ENCODE peak calls at places on chromosomes 13 and 19, in nine cellular contexts. C, B, I, Q, A, O, H, Z and T are unnamed samples.

GRCh38 chr19:38224014-38224862 is at the start of gene DPF1:
- DNase-seq in C (peak; percentile 92), B (peak; percentile 76), I (peak; percentile 62), Q (no peak), A (peak; percentile 27), O (no peak), H (peak; percentile 94), Z (peak; percentile 55), T (peak; percentile 91)

GRCh38 chr19:19546751-19547162 is 8.7 kb downstream of the CILP2 start:
- DNase-seq in C (no peak), B (no peak), I (peak; percentile 79), Q (no peak), A (no peak), O (no peak), H (no peak), Z (no peak), T (no peak)

GRCh38 chr13:68304287-68304893 is 1074.3 kb upstream of the PCDH9 start:
- DNase-seq in C (peak; percentile 51), B (peak; percentile 39), I (no peak), Q (no peak), A (no peak), O (no peak), H (peak; percentile 54), Z (peak; percentile 46), T (no peak)

GRCh38 chr19:4081441-4082129 is 14.9 kb upstream of the ZBTB7A start:
- DNase-seq in C (no peak), B (no peak), I (no peak), Q (peak; percentile 54), A (no peak), O (no peak), H (peak; percentile 40), Z (peak; percentile 44), T (no peak)

GRCh38 chr13:31909889-31910551 is 121.6 kb upstream of the FRY start:
- DNase-seq in C (peak; percentile 69), B (peak; percentile 81), I (peak; percentile 39), Q (peak; percentile 62), A (peak; percentile 69), O (peak; percentile 20), H (peak; percentile 82), Z (peak; percentile 84), T (peak; percentile 54)

GRCh38 chr19:37698216-37698615 is 21.3 kb downstream of the ZNF607 start:
- DNase-seq in C (no peak), B (no peak), I (no peak), Q (no peak), A (no peak), O (no peak), H (no peak), Z (no peak), T (no peak)

GRCh38 chr19:2663920-2664571 is 38.4 kb downstream of the GNG7 start:
- DNase-seq in C (peak; percentile 68), B (peak; percentile 27), I (peak; percentile 91), Q (no peak), A (peak; percentile 20), O (no peak), H (no peak), Z (no peak), T (no peak)

GRCh38 chr13:97280478-97280877 is 58.3 kb downstream of the MBNL2 start:
- DNase-seq in C (no peak), B (no peak), I (no peak), Q (no peak), A (no peak), O (no peak), H (no peak), Z (no peak), T (peak; percentile 39)

GRCh38 chr19:3175761-3176714 is 2.5 kb upstream of the S1PR4 start:
- DNase-seq in C (no peak), B (no peak), I (no peak), Q (peak; percentile 89), A (peak; percentile 37), O (no peak), H (no peak), Z (peak; percentile 64), T (peak; percentile 53)

GRCh38 chr19:15954820-15955219 is 6.0 kb downstream of the OR10H4 start:
- DNase-seq in C (no peak), B (no peak), I (no peak), Q (no peak), A (no peak), O (no peak), H (no peak), Z (no peak), T (no peak)

GRCh38 chr19:40610396-40611064 is 9.4 kb downstream of the LTBP4 start:
- DNase-seq in C (no peak), B (no peak), I (peak; percentile 84), Q (peak; percentile 77), A (peak; percentile 78), O (peak; percentile 72), H (peak; percentile 42), Z (no peak), T (no peak)

GRCh38 chr19:49243726-49244125 is 81.3 kb downstream of the SLC6A16 start:
- DNase-seq in C (no peak), B (no peak), I (no peak), Q (no peak), A (no peak), O (no peak), H (no peak), Z (no peak), T (no peak)

GRCh38 chr13:60210510-60211065 is 46.9 kb upstream of the DIAPH3 start:
- DNase-seq in C (no peak), B (no peak), I (no peak), Q (no peak), A (no peak), O (no peak), H (no peak), Z (no peak), T (no peak)

GRCh38 chr19:10074153-10074552 is 12.0 kb upstream of the SHFL start:
- DNase-seq in C (no peak), B (peak; percentile 85), I (no peak), Q (peak; percentile 28), A (no peak), O (peak; percentile 41), H (peak; percentile 68), Z (peak; percentile 50), T (peak; percentile 14)

GRCh38 chr13:97116754-97117153 is 105.4 kb upstream of the MBNL2 start:
- DNase-seq in C (peak; percentile 33), B (no peak), I (no peak), Q (no peak), A (peak; percentile 40), O (no peak), H (peak; percentile 27), Z (peak; percentile 77), T (peak; percentile 66)

GRCh38 chr13:62829476-62829875 is 1413.8 kb upstream of the PCDH20 start:
- DNase-seq in C (no peak), B (no peak), I (no peak), Q (no peak), A (no peak), O (no peak), H (no peak), Z (no peak), T (no peak)

GRCh38 chr13:107497661-107498060 is 717.7 kb downstream of the LIG4 start:
- DNase-seq in C (no peak), B (no peak), I (no peak), Q (no peak), A (no peak), O (no peak), H (no peak), Z (no peak), T (no peak)

GRCh38 chr19:39128511-39129079 is 3.0 kb downstream of the PAK4 start:
- DNase-seq in C (no peak), B (no peak), I (no peak), Q (peak; percentile 53), A (no peak), O (no peak), H (no peak), Z (peak; percentile 25), T (no peak)

DNA sequence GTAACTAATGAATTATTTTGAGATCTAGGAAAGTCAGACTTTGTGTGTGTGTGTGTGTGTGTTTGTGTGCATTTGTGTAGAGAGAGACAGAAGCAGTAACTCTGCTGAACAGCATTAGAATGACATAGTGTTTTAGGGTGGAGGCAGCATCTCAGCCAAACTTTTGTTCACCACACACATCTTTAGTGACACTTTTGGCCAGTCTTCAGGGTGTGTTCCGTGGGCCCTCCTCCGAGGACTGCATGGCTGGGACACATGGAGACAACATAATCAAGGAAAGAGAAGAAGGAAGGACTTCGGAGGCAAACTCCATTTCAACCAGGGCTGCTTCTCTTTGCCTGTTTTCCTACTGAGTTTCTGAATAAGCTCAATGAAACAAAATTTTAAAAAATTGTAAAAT is 205.1 kb downstream of the LHFPL6 start:
- DNase-seq in C (no peak), B (no peak), I (peak; percentile 52), Q (no peak), A (no peak), O (no peak), H (no peak), Z (no peak), T (no peak)
- H3K4me3 ChIP-seq in C (no peak overlapping the region), B (no peak overlapping the region), I (no peak overlapping the region), Q (no peak overlapping the region), A (no peak overlapping the region), O (no peak overlapping the region), H (no peak overlapping the region), Z (no peak overlapping the region), T (no peak overlapping the region)

GRCh38 chr13:55572862-55573261 is 1567.9 kb upstream of the PRR20A start:
- DNase-seq in C (no peak), B (no peak), I (no peak), Q (no peak), A (no peak), O (no peak), H (no peak), Z (no peak), T (no peak)

GRCh38 chr13:55573565-55573964 is 1567.2 kb upstream of the PRR20A start:
- DNase-seq in C (no peak), B (no peak), I (no peak), Q (no peak), A (no peak), O (no peak), H (no peak), Z (no peak), T (no peak)

GRCh38 chr13:55576389-55576788 is 1564.3 kb upstream of the PRR20A start:
- DNase-seq in C (no peak), B (no peak), I (no peak), Q (no peak), A (no peak), O (no peak), H (peak; percentile 51), Z (no peak), T (no peak)

GRCh38 chr13:55577847-55578210 is 1562.9 kb upstream of the PRR20A start:
- DNase-seq in C (no peak), B (no peak), I (no peak), Q (no peak), A (no peak), O (no peak), H (peak; percentile 62), Z (no peak), T (no peak)

GRCh38 chr13:55577082-55577846 is 1563.5 kb upstream of the PRR20A start:
- DNase-seq in C (peak; percentile 14), B (no peak), I (no peak), Q (no peak), A (no peak), O (no peak), H (peak; percentile 15), Z (no peak), T (no peak)
- H3K4me3 ChIP-seq in C (no peak overlapping the region), B (no peak overlapping the region), I (no peak overlapping the region), Q (no peak overlapping the region), A (no peak overlapping the region), O (no peak overlapping the region), H (peak overlapping the region; percentile 87), Z (no peak overlapping the region), T (no peak overlapping the region)

GRCh38 chr13:28358673-28359072 is 136.3 kb downstream of the FLT1 start:
- DNase-seq in C (no peak), B (no peak), I (no peak), Q (no peak), A (no peak), O (no peak), H (no peak), Z (no peak), T (no peak)
- H3K4me3 ChIP-seq in C (no peak overlapping the region), B (no peak overlapping the region), I (no peak overlapping the region), Q (no peak overlapping the region), A (no peak overlapping the region), O (no peak overlapping the region), H (no peak overlapping the region), Z (no peak overlapping the region), T (no peak overlapping the region)

GRCh38 chr19:1041272-1041834 is 1.4 kb downstream of the ABCA7 start:
- DNase-seq in C (no peak), B (no peak), I (no peak), Q (no peak), A (no peak), O (no peak), H (no peak), Z (no peak), T (no peak)
- H3K4me3 ChIP-seq in C (peak overlapping the region; percentile 38), B (no peak overlapping the region), I (peak overlapping the region; percentile 60), Q (peak overlapping the region; percentile 52), A (no peak overlapping the region), O (peak overlapping the region; percentile 74), H (peak overlapping the region; percentile 91), Z (peak overlapping the region; percentile 55), T (peak overlapping the region; percentile 58)